ENCODE peak calls at places on chromosome 5, in six cellular contexts. One of them, this sample, is unnamed.

GRCh38 chr5:117657591-117657990 is 1083.0 kb upstream of the SEMA6A start:
- DNase-seq in stomach: no peak
- DNase-seq in heart left ventricle: no peak
- DNase-seq in IMR-90: no peak
- DNase-seq in sigmoid colon: no peak
- DNase-seq in thyroid gland: no peak
- DNase-seq in this sample: no peak

GRCh38 chr5:113663879-113664278 is 150.4 kb downstream of the YTHDC2 start:
- DNase-seq in stomach: peak
- DNase-seq in heart left ventricle: peak
- DNase-seq in IMR-90: peak
- DNase-seq in sigmoid colon: no peak
- DNase-seq in thyroid gland: peak
- DNase-seq in this sample: peak

GRCh38 chr5:53373420-53374188 is 106.8 kb upstream of the FST start:
- DNase-seq in stomach: no peak
- DNase-seq in heart left ventricle: no peak
- DNase-seq in IMR-90: peak
- DNase-seq in sigmoid colon: no peak
- DNase-seq in thyroid gland: no peak
- DNase-seq in this sample: no peak

GRCh38 chr5:170483701-170484458 is 19.9 kb upstream of the KCNIP1 start:
- DNase-seq in stomach: no peak
- DNase-seq in heart left ventricle: no peak
- DNase-seq in IMR-90: no peak
- DNase-seq in sigmoid colon: no peak
- DNase-seq in thyroid gland: no peak
- DNase-seq in this sample: no peak

GRCh38 chr5:116035123-116035522 is 2.9 kb downstream of the ARL14EPL start:
- DNase-seq in stomach: no peak
- DNase-seq in heart left ventricle: no peak
- DNase-seq in IMR-90: no peak
- DNase-seq in sigmoid colon: no peak
- DNase-seq in thyroid gland: no peak
- DNase-seq in this sample: no peak

GRCh38 chr5:86320266-86320665 is 297.5 kb upstream of the COX7C start:
- DNase-seq in stomach: no peak
- DNase-seq in heart left ventricle: no peak
- DNase-seq in IMR-90: no peak
- DNase-seq in sigmoid colon: no peak
- DNase-seq in thyroid gland: no peak
- DNase-seq in this sample: no peak

GRCh38 chr5:179111267-179112207 is 51.4 kb downstream of the ZNF354C start:
- DNase-seq in stomach: no peak
- DNase-seq in heart left ventricle: no peak
- DNase-seq in IMR-90: no peak
- DNase-seq in sigmoid colon: no peak
- DNase-seq in thyroid gland: no peak
- DNase-seq in this sample: peak

GRCh38 chr5:180802325-180803180 is at the start of gene MGAT1:
- DNase-seq in stomach: peak
- DNase-seq in heart left ventricle: peak
- DNase-seq in IMR-90: peak
- DNase-seq in sigmoid colon: peak
- DNase-seq in thyroid gland: peak
- DNase-seq in this sample: peak

GRCh38 chr5:135601466-135601865 is 22.7 kb upstream of the CXCL14 start:
- DNase-seq in stomach: no peak
- DNase-seq in heart left ventricle: no peak
- DNase-seq in IMR-90: no peak
- DNase-seq in sigmoid colon: no peak
- DNase-seq in thyroid gland: no peak
- DNase-seq in this sample: no peak

DNA sequence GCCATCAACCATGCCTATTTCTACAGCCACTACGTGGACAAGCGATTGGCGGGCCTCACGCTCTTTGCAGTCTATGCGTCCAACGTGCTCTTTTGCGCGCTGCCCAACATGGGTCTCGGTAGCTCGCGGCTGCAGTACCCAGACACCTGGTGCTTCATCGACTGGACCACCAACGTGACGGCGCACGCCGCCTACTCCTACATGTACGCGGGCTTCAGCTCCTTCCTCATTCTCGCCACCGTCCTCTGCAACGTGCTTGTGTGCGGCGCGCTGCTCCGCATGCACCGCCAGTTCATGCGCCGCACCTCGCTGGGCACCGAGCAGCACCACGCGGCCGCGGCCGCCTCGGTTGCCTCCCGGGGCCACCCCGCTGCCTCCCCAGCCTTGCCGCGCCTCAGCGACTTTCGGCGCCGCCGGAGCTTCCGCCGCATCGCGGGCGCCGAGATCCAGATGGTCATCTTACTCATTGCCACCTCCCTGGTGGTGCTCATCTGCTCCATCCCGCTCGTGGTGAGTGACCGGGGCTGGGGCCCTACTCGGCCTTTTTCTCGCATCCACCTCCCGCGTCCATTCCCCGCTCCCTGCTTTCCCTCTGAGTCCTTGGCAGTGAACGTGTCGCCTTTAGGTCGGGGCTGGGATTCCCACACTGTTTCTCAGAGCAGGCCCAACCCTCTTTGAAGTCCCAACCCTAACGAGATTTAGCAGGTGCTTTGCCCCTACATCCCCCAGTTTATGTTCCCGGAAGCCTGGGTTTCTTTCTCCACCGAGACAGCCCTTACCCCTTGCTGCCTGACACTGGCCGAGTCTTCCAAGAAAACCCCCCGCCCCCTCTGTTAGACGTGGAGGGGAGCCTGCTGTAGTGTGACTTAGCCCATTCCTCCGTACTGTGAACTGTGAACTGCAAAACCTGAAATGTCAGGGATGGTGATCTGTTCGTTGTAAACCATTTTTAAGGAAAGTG is 1.9 kb downstream of the PTGER4 start:
- DNase-seq in stomach: peak
- DNase-seq in heart left ventricle: peak
- DNase-seq in IMR-90: no peak
- DNase-seq in sigmoid colon: peak
- DNase-seq in thyroid gland: peak
- DNase-seq in this sample: peak
- TF ChIP-seq POLR2A in stomach: no peak
- TF ChIP-seq POLR2A in heart left ventricle: no peak
- TF ChIP-seq POLR2A in IMR-90: no peak
- TF ChIP-seq POLR2A in sigmoid colon: no peak
- TF ChIP-seq POLR2A in thyroid gland: no peak
- TF ChIP-seq POLR2A in this sample: no peak

GRCh38 chr5:108372369-108372768 is 9.5 kb downstream of the FBXL17 start:
- DNase-seq in stomach: no peak
- DNase-seq in heart left ventricle: no peak
- DNase-seq in IMR-90: no peak
- DNase-seq in sigmoid colon: no peak
- DNase-seq in thyroid gland: no peak
- DNase-seq in this sample: no peak

GRCh38 chr5:108369167-108369566 is 12.7 kb downstream of the FBXL17 start:
- DNase-seq in stomach: no peak
- DNase-seq in heart left ventricle: no peak
- DNase-seq in IMR-90: no peak
- DNase-seq in sigmoid colon: no peak
- DNase-seq in thyroid gland: peak
- DNase-seq in this sample: no peak

GRCh38 chr5:108371263-108371662 is 10.6 kb downstream of the FBXL17 start:
- DNase-seq in stomach: no peak
- DNase-seq in heart left ventricle: no peak
- DNase-seq in IMR-90: no peak
- DNase-seq in sigmoid colon: no peak
- DNase-seq in thyroid gland: no peak
- DNase-seq in this sample: no peak

GRCh38 chr5:108366500-108366899 is 15.4 kb downstream of the FBXL17 start:
- DNase-seq in stomach: no peak
- DNase-seq in heart left ventricle: no peak
- DNase-seq in IMR-90: no peak
- DNase-seq in sigmoid colon: no peak
- DNase-seq in thyroid gland: no peak
- DNase-seq in this sample: no peak

GRCh38 chr5:108367679-108368334 is 14.1 kb downstream of the FBXL17 start:
- DNase-seq in stomach: no peak
- DNase-seq in heart left ventricle: no peak
- DNase-seq in IMR-90: no peak
- DNase-seq in sigmoid colon: no peak
- DNase-seq in thyroid gland: peak
- DNase-seq in this sample: no peak
- TF ChIP-seq POLR2A in stomach: no peak
- TF ChIP-seq POLR2A in heart left ventricle: no peak
- TF ChIP-seq POLR2A in IMR-90: no peak
- TF ChIP-seq POLR2A in sigmoid colon: no peak
- TF ChIP-seq POLR2A in thyroid gland: no peak
- TF ChIP-seq POLR2A in this sample: no peak

GRCh38 chr5:124745367-124746251 is 830 bp downstream of the ZNF608 start:
- DNase-seq in stomach: no peak
- DNase-seq in heart left ventricle: no peak
- DNase-seq in IMR-90: peak
- DNase-seq in sigmoid colon: no peak
- DNase-seq in thyroid gland: no peak
- DNase-seq in this sample: no peak

GRCh38 chr5:124746916-124747769 is 704 bp upstream of the ZNF608 start:
- DNase-seq in stomach: peak
- DNase-seq in heart left ventricle: peak
- DNase-seq in IMR-90: peak
- DNase-seq in sigmoid colon: peak
- DNase-seq in thyroid gland: peak
- DNase-seq in this sample: peak

GRCh38 chr5:124746252-124746915 is at the start of gene ZNF608:
- DNase-seq in stomach: no peak
- DNase-seq in heart left ventricle: no peak
- DNase-seq in IMR-90: peak
- DNase-seq in sigmoid colon: no peak
- DNase-seq in thyroid gland: peak
- DNase-seq in this sample: peak

GRCh38 chr5:124748687-124749594 is 2.5 kb upstream of the ZNF608 start:
- DNase-seq in stomach: peak
- DNase-seq in heart left ventricle: no peak
- DNase-seq in IMR-90: peak
- DNase-seq in sigmoid colon: peak
- DNase-seq in thyroid gland: peak
- DNase-seq in this sample: peak

GRCh38 chr5:124747770-124748686 is 1.6 kb upstream of the ZNF608 start:
- DNase-seq in stomach: no peak
- DNase-seq in heart left ventricle: no peak
- DNase-seq in IMR-90: peak
- DNase-seq in sigmoid colon: no peak
- DNase-seq in thyroid gland: no peak
- DNase-seq in this sample: no peak
- TF ChIP-seq POLR2A in stomach: no peak
- TF ChIP-seq POLR2A in heart left ventricle: no peak
- TF ChIP-seq POLR2A in IMR-90: no peak
- TF ChIP-seq POLR2A in sigmoid colon: no peak
- TF ChIP-seq POLR2A in thyroid gland: no peak
- TF ChIP-seq POLR2A in this sample: no peak

GRCh38 chr5:82396396-82396795 is 118.2 kb upstream of the RPS23 start:
- DNase-seq in stomach: no peak
- DNase-seq in heart left ventricle: no peak
- DNase-seq in IMR-90: peak
- DNase-seq in sigmoid colon: no peak
- DNase-seq in thyroid gland: no peak
- DNase-seq in this sample: no peak
- TF ChIP-seq POLR2A in stomach: no peak
- TF ChIP-seq POLR2A in heart left ventricle: no peak
- TF ChIP-seq POLR2A in IMR-90: no peak
- TF ChIP-seq POLR2A in sigmoid colon: no peak
- TF ChIP-seq POLR2A in thyroid gland: no peak
- TF ChIP-seq POLR2A in this sample: no peak

DNA sequence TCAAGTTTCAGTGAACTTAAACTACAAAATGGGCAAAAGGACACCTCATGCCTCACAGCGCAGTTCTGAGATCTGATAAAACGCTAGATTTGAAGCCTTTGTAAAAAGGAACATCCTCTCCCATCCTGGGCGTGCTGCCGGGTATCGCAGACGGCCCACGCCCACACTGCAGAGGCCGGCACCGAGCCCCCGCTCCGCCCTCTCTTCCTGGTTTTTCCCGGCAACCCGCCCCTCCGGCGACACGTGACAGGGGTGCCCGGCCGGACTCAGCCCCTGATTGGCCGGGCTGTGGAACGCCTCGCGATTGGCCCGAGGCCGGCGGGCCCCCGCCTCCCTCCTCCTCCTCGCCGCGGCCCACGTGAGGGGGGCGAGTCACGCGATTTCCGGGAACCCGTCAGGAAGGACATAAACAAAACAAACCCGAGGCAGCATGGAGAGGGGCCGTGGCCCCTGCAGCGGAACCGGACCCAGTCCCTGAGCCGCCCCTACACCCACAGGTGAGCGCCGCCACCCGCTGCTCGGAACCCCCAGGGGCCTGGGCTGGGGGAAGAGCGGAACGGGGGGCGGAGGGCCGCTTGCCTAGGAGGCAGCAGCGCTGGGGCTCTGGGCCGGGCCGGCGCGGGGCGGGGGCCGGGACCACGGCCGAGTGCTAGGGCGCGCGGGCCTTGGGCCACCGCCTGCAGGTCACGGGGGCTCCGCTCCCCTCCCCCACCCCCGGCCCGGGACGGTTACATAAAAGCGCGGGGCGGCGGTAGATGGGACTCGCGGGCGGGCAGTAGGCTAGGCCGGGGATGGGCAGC is at the start of gene CREBRF:
- DNase-seq in stomach: peak
- DNase-seq in heart left ventricle: peak
- DNase-seq in IMR-90: peak
- DNase-seq in sigmoid colon: peak
- DNase-seq in thyroid gland: peak
- DNase-seq in this sample: peak
- TF ChIP-seq POLR2A in stomach: no peak
- TF ChIP-seq POLR2A in heart left ventricle: no peak
- TF ChIP-seq POLR2A in IMR-90: peak
- TF ChIP-seq POLR2A in sigmoid colon: peak
- TF ChIP-seq POLR2A in thyroid gland: no peak
- TF ChIP-seq POLR2A in this sample: no peak

GRCh38 chr5:78984611-78985406 is at the start of gene ARSB:
- DNase-seq in stomach: peak
- DNase-seq in heart left ventricle: peak
- DNase-seq in IMR-90: peak
- DNase-seq in sigmoid colon: peak
- DNase-seq in thyroid gland: peak
- DNase-seq in this sample: peak

GRCh38 chr5:78983601-78984000 is 1.5 kb downstream of the ARSB start:
- DNase-seq in stomach: no peak
- DNase-seq in heart left ventricle: no peak
- DNase-seq in IMR-90: no peak
- DNase-seq in sigmoid colon: no peak
- DNase-seq in thyroid gland: no peak
- DNase-seq in this sample: no peak

GRCh38 chr5:78984020-78984610 is 995 bp downstream of the ARSB start:
- DNase-seq in stomach: no peak
- DNase-seq in heart left ventricle: no peak
- DNase-seq in IMR-90: peak
- DNase-seq in sigmoid colon: no peak
- DNase-seq in thyroid gland: peak
- DNase-seq in this sample: no peak

GRCh38 chr5:78989080-78989479 is 4.0 kb upstream of the ARSB start:
- DNase-seq in stomach: no peak
- DNase-seq in heart left ventricle: no peak
- DNase-seq in IMR-90: no peak
- DNase-seq in sigmoid colon: no peak
- DNase-seq in thyroid gland: no peak
- DNase-seq in this sample: no peak

GRCh38 chr5:78985407-78986223 is 505 bp upstream of the ARSB start:
- DNase-seq in stomach: peak
- DNase-seq in heart left ventricle: no peak
- DNase-seq in IMR-90: peak
- DNase-seq in sigmoid colon: peak
- DNase-seq in thyroid gland: peak
- DNase-seq in this sample: peak
- TF ChIP-seq POLR2A in stomach: no peak
- TF ChIP-seq POLR2A in heart left ventricle: no peak
- TF ChIP-seq POLR2A in IMR-90: no peak
- TF ChIP-seq POLR2A in sigmoid colon: no peak
- TF ChIP-seq POLR2A in thyroid gland: no peak
- TF ChIP-seq POLR2A in this sample: no peak

This sample was measured in testis.